ENCODE peak calls at places on chromosomes 3 and 15, in seven cellular contexts. One of them, this sample, is unnamed.

GRCh38 chr3:74651239-74651638 is 36.8 kb upstream of the CNTN3 start:
- DNase-seq in GM23248: peak
- DNase-seq in stimulated activated CD4-positive, alpha-beta T cell treated with anti-CD3 and anti-CD28 coated beads, TNF-alpha, amount 100 ng/mL, for 4 hours: no peak
- DNase-seq in GM13976: no peak
- DNase-seq in A549: no peak
- DNase-seq in activated CD4-positive, alpha-beta T cell treated with anti-CD3 and anti-CD28 coated beads, Interleukin-2, amount 10 ng/mL, durations not matched to agents 7 days and 5 days: no peak
- DNase-seq in SIG-M5: no peak
- DNase-seq in this sample: no peak

GRCh38 chr3:176950743-176951142 is 246.5 kb downstream of the TBL1XR1 start:
- DNase-seq in GM23248: peak
- DNase-seq in stimulated activated CD4-positive, alpha-beta T cell treated with anti-CD3 and anti-CD28 coated beads, TNF-alpha, amount 100 ng/mL, for 4 hours: no peak
- DNase-seq in GM13976: no peak
- DNase-seq in A549: no peak
- DNase-seq in activated CD4-positive, alpha-beta T cell treated with anti-CD3 and anti-CD28 coated beads, Interleukin-2, amount 10 ng/mL, durations not matched to agents 7 days and 5 days: no peak
- DNase-seq in SIG-M5: no peak
- DNase-seq in this sample: no peak

GRCh38 chr15:23532019-23532418 is 33.5 kb upstream of the MKRN3 start:
- DNase-seq in GM23248: peak
- DNase-seq in stimulated activated CD4-positive, alpha-beta T cell treated with anti-CD3 and anti-CD28 coated beads, TNF-alpha, amount 100 ng/mL, for 4 hours: no peak
- DNase-seq in GM13976: no peak
- DNase-seq in A549: peak
- DNase-seq in activated CD4-positive, alpha-beta T cell treated with anti-CD3 and anti-CD28 coated beads, Interleukin-2, amount 10 ng/mL, durations not matched to agents 7 days and 5 days: no peak
- DNase-seq in SIG-M5: no peak
- DNase-seq in this sample: peak

GRCh38 chr15:68558318-68559305 is 20.2 kb upstream of the CORO2B start:
- DNase-seq in GM23248: no peak
- DNase-seq in stimulated activated CD4-positive, alpha-beta T cell treated with anti-CD3 and anti-CD28 coated beads, TNF-alpha, amount 100 ng/mL, for 4 hours: no peak
- DNase-seq in GM13976: no peak
- DNase-seq in A549: no peak
- DNase-seq in activated CD4-positive, alpha-beta T cell treated with anti-CD3 and anti-CD28 coated beads, Interleukin-2, amount 10 ng/mL, durations not matched to agents 7 days and 5 days: no peak
- DNase-seq in SIG-M5: no peak
- DNase-seq in this sample: no peak

GRCh38 chr15:31357148-31357547 is 30.5 kb downstream of the KLF13 start:
- DNase-seq in GM23248: no peak
- DNase-seq in stimulated activated CD4-positive, alpha-beta T cell treated with anti-CD3 and anti-CD28 coated beads, TNF-alpha, amount 100 ng/mL, for 4 hours: no peak
- DNase-seq in GM13976: peak
- DNase-seq in A549: no peak
- DNase-seq in activated CD4-positive, alpha-beta T cell treated with anti-CD3 and anti-CD28 coated beads, Interleukin-2, amount 10 ng/mL, durations not matched to agents 7 days and 5 days: peak
- DNase-seq in SIG-M5: no peak
- DNase-seq in this sample: no peak

GRCh38 chr3:8324727-8325126 is 176.9 kb upstream of the LMCD1 start:
- DNase-seq in GM23248: peak
- DNase-seq in stimulated activated CD4-positive, alpha-beta T cell treated with anti-CD3 and anti-CD28 coated beads, TNF-alpha, amount 100 ng/mL, for 4 hours: no peak
- DNase-seq in GM13976: peak
- DNase-seq in A549: peak
- DNase-seq in activated CD4-positive, alpha-beta T cell treated with anti-CD3 and anti-CD28 coated beads, Interleukin-2, amount 10 ng/mL, durations not matched to agents 7 days and 5 days: peak
- DNase-seq in SIG-M5: no peak
- DNase-seq in this sample: peak

GRCh38 chr3:68088216-68088615 is 433.8 kb upstream of the SUCLG2 start:
- DNase-seq in GM23248: no peak
- DNase-seq in stimulated activated CD4-positive, alpha-beta T cell treated with anti-CD3 and anti-CD28 coated beads, TNF-alpha, amount 100 ng/mL, for 4 hours: no peak
- DNase-seq in GM13976: no peak
- DNase-seq in A549: no peak
- DNase-seq in activated CD4-positive, alpha-beta T cell treated with anti-CD3 and anti-CD28 coated beads, Interleukin-2, amount 10 ng/mL, durations not matched to agents 7 days and 5 days: peak
- DNase-seq in SIG-M5: no peak
- DNase-seq in this sample: no peak

GRCh38 chr15:40367673-40368611 is 9.9 kb downstream of the DISP2 start:
- DNase-seq in GM23248: peak
- DNase-seq in stimulated activated CD4-positive, alpha-beta T cell treated with anti-CD3 and anti-CD28 coated beads, TNF-alpha, amount 100 ng/mL, for 4 hours: peak
- DNase-seq in GM13976: peak
- DNase-seq in A549: peak
- DNase-seq in activated CD4-positive, alpha-beta T cell treated with anti-CD3 and anti-CD28 coated beads, Interleukin-2, amount 10 ng/mL, durations not matched to agents 7 days and 5 days: peak
- DNase-seq in SIG-M5: peak
- DNase-seq in this sample: peak

GRCh38 chr3:171503817-171504216 is 43.6 kb upstream of the TNIK start:
- DNase-seq in GM23248: no peak
- DNase-seq in stimulated activated CD4-positive, alpha-beta T cell treated with anti-CD3 and anti-CD28 coated beads, TNF-alpha, amount 100 ng/mL, for 4 hours: no peak
- DNase-seq in GM13976: no peak
- DNase-seq in A549: no peak
- DNase-seq in activated CD4-positive, alpha-beta T cell treated with anti-CD3 and anti-CD28 coated beads, Interleukin-2, amount 10 ng/mL, durations not matched to agents 7 days and 5 days: no peak
- DNase-seq in SIG-M5: no peak
- DNase-seq in this sample: no peak

GRCh38 chr3:168162172-168162571 is 66.4 kb upstream of the GOLIM4 start:
- DNase-seq in GM23248: peak
- DNase-seq in stimulated activated CD4-positive, alpha-beta T cell treated with anti-CD3 and anti-CD28 coated beads, TNF-alpha, amount 100 ng/mL, for 4 hours: no peak
- DNase-seq in GM13976: no peak
- DNase-seq in A549: no peak
- DNase-seq in activated CD4-positive, alpha-beta T cell treated with anti-CD3 and anti-CD28 coated beads, Interleukin-2, amount 10 ng/mL, durations not matched to agents 7 days and 5 days: no peak
- DNase-seq in SIG-M5: no peak
- DNase-seq in this sample: no peak

GRCh38 chr3:157247391-157247790 is 87.4 kb upstream of the CCNL1 start:
- DNase-seq in GM23248: no peak
- DNase-seq in stimulated activated CD4-positive, alpha-beta T cell treated with anti-CD3 and anti-CD28 coated beads, TNF-alpha, amount 100 ng/mL, for 4 hours: no peak
- DNase-seq in GM13976: no peak
- DNase-seq in A549: no peak
- DNase-seq in activated CD4-positive, alpha-beta T cell treated with anti-CD3 and anti-CD28 coated beads, Interleukin-2, amount 10 ng/mL, durations not matched to agents 7 days and 5 days: no peak
- DNase-seq in SIG-M5: no peak
- DNase-seq in this sample: no peak

GRCh38 chr3:159170436-159171003 is 368.7 kb downstream of the MFSD1 start:
- DNase-seq in GM23248: peak
- DNase-seq in stimulated activated CD4-positive, alpha-beta T cell treated with anti-CD3 and anti-CD28 coated beads, TNF-alpha, amount 100 ng/mL, for 4 hours: no peak
- DNase-seq in GM13976: no peak
- DNase-seq in A549: no peak
- DNase-seq in activated CD4-positive, alpha-beta T cell treated with anti-CD3 and anti-CD28 coated beads, Interleukin-2, amount 10 ng/mL, durations not matched to agents 7 days and 5 days: no peak
- DNase-seq in SIG-M5: no peak
- DNase-seq in this sample: no peak

GRCh38 chr15:93495799-93496637 is 407.0 kb upstream of the RGMA start:
- DNase-seq in GM23248: no peak
- DNase-seq in stimulated activated CD4-positive, alpha-beta T cell treated with anti-CD3 and anti-CD28 coated beads, TNF-alpha, amount 100 ng/mL, for 4 hours: no peak
- DNase-seq in GM13976: no peak
- DNase-seq in A549: no peak
- DNase-seq in activated CD4-positive, alpha-beta T cell treated with anti-CD3 and anti-CD28 coated beads, Interleukin-2, amount 10 ng/mL, durations not matched to agents 7 days and 5 days: no peak
- DNase-seq in SIG-M5: no peak
- DNase-seq in this sample: no peak

GRCh38 chr3:123042413-123042812 is 14.8 kb upstream of the SEMA5B start:
- DNase-seq in GM23248: no peak
- DNase-seq in stimulated activated CD4-positive, alpha-beta T cell treated with anti-CD3 and anti-CD28 coated beads, TNF-alpha, amount 100 ng/mL, for 4 hours: no peak
- DNase-seq in GM13976: no peak
- DNase-seq in A549: no peak
- DNase-seq in activated CD4-positive, alpha-beta T cell treated with anti-CD3 and anti-CD28 coated beads, Interleukin-2, amount 10 ng/mL, durations not matched to agents 7 days and 5 days: no peak
- DNase-seq in SIG-M5: no peak
- DNase-seq in this sample: no peak

GRCh38 chr3:145094355-145094941 is 1066.5 kb downstream of the PLOD2 start:
- DNase-seq in GM23248: peak
- DNase-seq in stimulated activated CD4-positive, alpha-beta T cell treated with anti-CD3 and anti-CD28 coated beads, TNF-alpha, amount 100 ng/mL, for 4 hours: no peak
- DNase-seq in GM13976: peak
- DNase-seq in A549: peak
- DNase-seq in activated CD4-positive, alpha-beta T cell treated with anti-CD3 and anti-CD28 coated beads, Interleukin-2, amount 10 ng/mL, durations not matched to agents 7 days and 5 days: no peak
- DNase-seq in SIG-M5: peak
- DNase-seq in this sample: peak

GRCh38 chr15:88664151-88664778 is 25.4 kb downstream of the ISG20 start:
- DNase-seq in GM23248: no peak
- DNase-seq in stimulated activated CD4-positive, alpha-beta T cell treated with anti-CD3 and anti-CD28 coated beads, TNF-alpha, amount 100 ng/mL, for 4 hours: no peak
- DNase-seq in GM13976: no peak
- DNase-seq in A549: no peak
- DNase-seq in activated CD4-positive, alpha-beta T cell treated with anti-CD3 and anti-CD28 coated beads, Interleukin-2, amount 10 ng/mL, durations not matched to agents 7 days and 5 days: peak
- DNase-seq in SIG-M5: no peak
- DNase-seq in this sample: peak

GRCh38 chr3:190265795-190266194 is 56.5 kb downstream of the CLDN1 start:
- DNase-seq in GM23248: peak
- DNase-seq in stimulated activated CD4-positive, alpha-beta T cell treated with anti-CD3 and anti-CD28 coated beads, TNF-alpha, amount 100 ng/mL, for 4 hours: no peak
- DNase-seq in GM13976: no peak
- DNase-seq in A549: no peak
- DNase-seq in activated CD4-positive, alpha-beta T cell treated with anti-CD3 and anti-CD28 coated beads, Interleukin-2, amount 10 ng/mL, durations not matched to agents 7 days and 5 days: no peak
- DNase-seq in SIG-M5: no peak
- DNase-seq in this sample: no peak

GRCh38 chr3:124680521-124680920 is 49.7 kb upstream of the UMPS start:
- DNase-seq in GM23248: no peak
- DNase-seq in stimulated activated CD4-positive, alpha-beta T cell treated with anti-CD3 and anti-CD28 coated beads, TNF-alpha, amount 100 ng/mL, for 4 hours: no peak
- DNase-seq in GM13976: no peak
- DNase-seq in A549: no peak
- DNase-seq in activated CD4-positive, alpha-beta T cell treated with anti-CD3 and anti-CD28 coated beads, Interleukin-2, amount 10 ng/mL, durations not matched to agents 7 days and 5 days: no peak
- DNase-seq in SIG-M5: no peak
- DNase-seq in this sample: no peak

This sample was measured in NCI-H460.